ENCODE peak calls at places on chromosomes 11 and 22, in eight cellular contexts. One of them, this sample, is unnamed.

GRCh38 chr11:59941091-59941490 is 2.9 kb downstream of the OOSP1 start:
- DNase-seq in effector memory CD8-positive, alpha-beta T cell: no peak
- DNase-seq in mesenteric fat pad: no peak
- DNase-seq in colonic mucosa: no peak
- DNase-seq in stimulated activated effector memory CD8-positive, alpha-beta T cell treated with anti-CD3 and anti-CD28 coated beads, Interleukin-12 subunit alpha, Interleukin-12 subunit beta, amount 100 ng/mL, for 72 hours: no peak
- DNase-seq in ecto neural progenitor cell: no peak
- DNase-seq in omental fat pad: no peak
- DNase-seq in NCI-H345: no peak
- DNase-seq in this sample: no peak

GRCh38 chr22:37308385-37309200 is 26.3 kb downstream of the CYTH4 start:
- DNase-seq in ecto neural progenitor cell: no peak
- DNase-seq in omental fat pad: no peak
- DNase-seq in effector memory CD8-positive, alpha-beta T cell: no peak
- DNase-seq in stimulated activated effector memory CD8-positive, alpha-beta T cell treated with anti-CD3 and anti-CD28 coated beads, Interleukin-12 subunit alpha, Interleukin-12 subunit beta, amount 100 ng/mL, for 72 hours: no peak
- DNase-seq in mesenteric fat pad: no peak
- DNase-seq in colonic mucosa: no peak
- DNase-seq in NCI-H345: no peak
- DNase-seq in this sample: no peak

GRCh38 chr22:44436656-44437492 is 61.2 kb downstream of the RTL6 start:
- DNase-seq in stimulated activated effector memory CD8-positive, alpha-beta T cell treated with anti-CD3 and anti-CD28 coated beads, Interleukin-12 subunit alpha, Interleukin-12 subunit beta, amount 100 ng/mL, for 72 hours: no peak
- DNase-seq in effector memory CD8-positive, alpha-beta T cell: no peak
- DNase-seq in mesenteric fat pad: peak
- DNase-seq in NCI-H345: no peak
- DNase-seq in ecto neural progenitor cell: peak
- DNase-seq in omental fat pad: no peak
- DNase-seq in colonic mucosa: no peak
- DNase-seq in this sample: no peak

GRCh38 chr11:60485987-60486386 is 6.6 kb upstream of the MS4A12 start:
- DNase-seq in NCI-H345: no peak
- DNase-seq in mesenteric fat pad: no peak
- DNase-seq in colonic mucosa: peak
- DNase-seq in effector memory CD8-positive, alpha-beta T cell: peak
- DNase-seq in omental fat pad: no peak
- DNase-seq in ecto neural progenitor cell: peak
- DNase-seq in stimulated activated effector memory CD8-positive, alpha-beta T cell treated with anti-CD3 and anti-CD28 coated beads, Interleukin-12 subunit alpha, Interleukin-12 subunit beta, amount 100 ng/mL, for 72 hours: no peak
- DNase-seq in this sample: no peak

GRCh38 chr22:22931557-22932270 is 44.1 kb downstream of the IGLL5 start:
- DNase-seq in ecto neural progenitor cell: no peak
- DNase-seq in effector memory CD8-positive, alpha-beta T cell: no peak
- DNase-seq in mesenteric fat pad: no peak
- DNase-seq in stimulated activated effector memory CD8-positive, alpha-beta T cell treated with anti-CD3 and anti-CD28 coated beads, Interleukin-12 subunit alpha, Interleukin-12 subunit beta, amount 100 ng/mL, for 72 hours: no peak
- DNase-seq in omental fat pad: no peak
- DNase-seq in NCI-H345: no peak
- DNase-seq in colonic mucosa: no peak
- DNase-seq in this sample: no peak

GRCh38 chr11:73531386-73531785 is 66.5 kb downstream of the FAM168A start:
- DNase-seq in stimulated activated effector memory CD8-positive, alpha-beta T cell treated with anti-CD3 and anti-CD28 coated beads, Interleukin-12 subunit alpha, Interleukin-12 subunit beta, amount 100 ng/mL, for 72 hours: no peak
- DNase-seq in omental fat pad: no peak
- DNase-seq in colonic mucosa: no peak
- DNase-seq in ecto neural progenitor cell: no peak
- DNase-seq in effector memory CD8-positive, alpha-beta T cell: no peak
- DNase-seq in mesenteric fat pad: no peak
- DNase-seq in NCI-H345: no peak
- DNase-seq in this sample: no peak

GRCh38 chr22:22091400-22091878 is 108.9 kb upstream of the TOP3B start:
- DNase-seq in NCI-H345: no peak
- DNase-seq in mesenteric fat pad: no peak
- DNase-seq in stimulated activated effector memory CD8-positive, alpha-beta T cell treated with anti-CD3 and anti-CD28 coated beads, Interleukin-12 subunit alpha, Interleukin-12 subunit beta, amount 100 ng/mL, for 72 hours: peak
- DNase-seq in colonic mucosa: no peak
- DNase-seq in ecto neural progenitor cell: no peak
- DNase-seq in omental fat pad: no peak
- DNase-seq in effector memory CD8-positive, alpha-beta T cell: no peak
- DNase-seq in this sample: no peak

GRCh38 chr11:89491141-89491690 is at the start of gene NOX4:
- DNase-seq in colonic mucosa: no peak
- DNase-seq in mesenteric fat pad: no peak
- DNase-seq in NCI-H345: no peak
- DNase-seq in stimulated activated effector memory CD8-positive, alpha-beta T cell treated with anti-CD3 and anti-CD28 coated beads, Interleukin-12 subunit alpha, Interleukin-12 subunit beta, amount 100 ng/mL, for 72 hours: no peak
- DNase-seq in ecto neural progenitor cell: peak
- DNase-seq in effector memory CD8-positive, alpha-beta T cell: no peak
- DNase-seq in omental fat pad: no peak
- DNase-seq in this sample: peak

GRCh38 chr11:123060265-123061000 is 1.5 kb downstream of the HSPA8 start:
- DNase-seq in ecto neural progenitor cell: no peak
- DNase-seq in omental fat pad: no peak
- DNase-seq in mesenteric fat pad: no peak
- DNase-seq in colonic mucosa: no peak
- DNase-seq in NCI-H345: peak
- DNase-seq in stimulated activated effector memory CD8-positive, alpha-beta T cell treated with anti-CD3 and anti-CD28 coated beads, Interleukin-12 subunit alpha, Interleukin-12 subunit beta, amount 100 ng/mL, for 72 hours: no peak
- DNase-seq in effector memory CD8-positive, alpha-beta T cell: no peak
- DNase-seq in this sample: no peak

GRCh38 chr22:47038206-47038835 is 275.9 kb downstream of the TBC1D22A start:
- DNase-seq in effector memory CD8-positive, alpha-beta T cell: no peak
- DNase-seq in ecto neural progenitor cell: no peak
- DNase-seq in NCI-H345: no peak
- DNase-seq in mesenteric fat pad: no peak
- DNase-seq in omental fat pad: no peak
- DNase-seq in stimulated activated effector memory CD8-positive, alpha-beta T cell treated with anti-CD3 and anti-CD28 coated beads, Interleukin-12 subunit alpha, Interleukin-12 subunit beta, amount 100 ng/mL, for 72 hours: no peak
- DNase-seq in colonic mucosa: no peak
- DNase-seq in this sample: no peak

GRCh38 chr11:94993400-94993943 is 20.0 kb downstream of the KDM4D start:
- DNase-seq in ecto neural progenitor cell: no peak
- DNase-seq in effector memory CD8-positive, alpha-beta T cell: no peak
- DNase-seq in NCI-H345: peak
- DNase-seq in colonic mucosa: no peak
- DNase-seq in stimulated activated effector memory CD8-positive, alpha-beta T cell treated with anti-CD3 and anti-CD28 coated beads, Interleukin-12 subunit alpha, Interleukin-12 subunit beta, amount 100 ng/mL, for 72 hours: no peak
- DNase-seq in omental fat pad: no peak
- DNase-seq in mesenteric fat pad: no peak
- DNase-seq in this sample: no peak